ENCODE peak calls at places on chromosome 13, in four cellular contexts. G, L, M and Z are unnamed samples.

GRCh38 chr13:36912983-36913382 is 7.1 kb downstream of the SMAD9 start:
- DNase-seq in G (no peak), L (no peak), M (no peak), Z (no peak)

GRCh38 chr13:46893820-46894533 is 2.9 kb downstream of the HTR2A start:
- DNase-seq in G (peak; percentile 91), L (peak; percentile 73), M (no peak), Z (peak; percentile 71)

GRCh38 chr13:22736084-22736767 is 444.6 kb upstream of the SGCG start:
- DNase-seq in G (peak; percentile 54), L (no peak), M (no peak), Z (no peak)

GRCh38 chr13:101258509-101258908 is 157.8 kb downstream of the NALCN start:
- DNase-seq in G (no peak), L (no peak), M (no peak), Z (no peak)

GRCh38 chr13:31236211-31236786 is 36.5 kb downstream of the B3GLCT start:
- DNase-seq in G (no peak), L (no peak), M (no peak), Z (no peak)

GRCh38 chr13:89514534-89515312 is 1832.8 kb upstream of the MIR17HG start:
- DNase-seq in G (no peak), L (no peak), M (no peak), Z (peak; percentile 37)

GRCh38 chr13:111511219-111511732 is 190.8 kb downstream of the TEX29 start:
- DNase-seq in G (no peak), L (no peak), M (no peak), Z (no peak)

GRCh38 chr13:93304868-93305613 is 78.4 kb downstream of the GPC6 start:
- DNase-seq in G (no peak), L (no peak), M (no peak), Z (no peak)

GRCh38 chr13:21148557-21149258 is 27.6 kb downstream of the SKA3 start:
- DNase-seq in G (no peak), L (no peak), M (no peak), Z (no peak)

GRCh38 chr13:80952158-80952557 is 611.2 kb upstream of the SPRY2 start:
- DNase-seq in G (no peak), L (no peak), M (no peak), Z (no peak)

GRCh38 chr13:40352807-40353562 is 313.5 kb downstream of the FOXO1 start:
- DNase-seq in G (no peak), L (peak; percentile 79), M (no peak), Z (no peak)

GRCh38 chr13:35768126-35768525 is 291.6 kb upstream of the MAB21L1 start:
- DNase-seq in G (no peak), L (no peak), M (no peak), Z (no peak)

GRCh38 chr13:34320084-34320483 is 502.1 kb downstream of the RFC3 start:
- DNase-seq in G (no peak), L (no peak), M (no peak), Z (no peak)

GRCh38 chr13:23695711-23696512 is 125.7 kb downstream of the TNFRSF19 start:
- DNase-seq in G (peak; percentile 94), L (peak; percentile 51), M (no peak), Z (no peak)

GRCh38 chr13:113905942-113906341 is 42.1 kb upstream of the GAS6 start:
- DNase-seq in G (no peak), L (no peak), M (no peak), Z (no peak)
- H3K4me1 ChIP-seq in G (no peaks in the 10 kb centered on the region), L (no peaks in the 10 kb centered on the region), M (no peaks in the 10 kb centered on the region), Z (no peaks in the 10 kb centered on the region)

GRCh38 chr13:114166381-114167131 is 12.5 kb upstream of the CFAP97D2 start:
- DNase-seq in G (no peak), L (peak; percentile 38), M (no peak), Z (no peak)
- H3K4me3 ChIP-seq in G (no peak overlapping the region), L (no peak overlapping the region), M (peak overlapping the region; percentile 33), Z (no peak overlapping the region)

DNA sequence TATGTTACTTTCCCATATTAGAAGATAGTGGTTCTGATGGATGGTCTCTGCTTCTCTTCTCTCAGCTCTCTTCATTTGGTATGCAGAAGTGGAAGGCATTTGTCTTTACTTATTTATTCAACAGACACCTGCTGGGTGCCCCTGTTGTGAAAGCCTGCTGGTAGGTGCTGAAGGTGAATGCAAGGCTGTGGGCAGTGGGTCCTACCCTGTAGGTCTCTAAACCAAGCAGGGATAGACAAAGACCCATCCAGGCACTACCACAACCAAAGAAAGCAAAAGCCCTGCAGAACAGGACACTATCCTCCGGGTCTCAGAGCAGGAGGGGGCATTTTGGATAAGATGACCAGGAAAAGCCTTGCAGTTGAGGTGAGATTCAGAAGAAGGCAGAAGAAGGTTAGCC is 106.1 kb downstream of the STARD13 start:
- DNase-seq in G (no peak), L (no peak), M (no peak), Z (no peak)
- H3K4me1 ChIP-seq in G (no peaks in the 10 kb centered on the region), L (peaks cover 17% of the 10 kb centered on the region), M (no peaks in the 10 kb centered on the region), Z (peaks cover 5% of the 10 kb centered on the region)

GRCh38 chr13:97712770-97713169 is 240.7 kb upstream of the IPO5 start:
- DNase-seq in G (no peak), L (no peak), M (no peak), Z (no peak)
- H3K4me3 ChIP-seq in G (no peak overlapping the region), L (no peak overlapping the region), M (no peak overlapping the region), Z (no peak overlapping the region)

GRCh38 chr13:76293751-76294150 is 592.5 kb downstream of the KCTD12 start:
- DNase-seq in G (no peak), L (no peak), M (no peak), Z (no peak)

GRCh38 chr13:76292031-76292430 is 594.2 kb downstream of the KCTD12 start:
- DNase-seq in G (no peak), L (no peak), M (no peak), Z (no peak)

GRCh38 chr13:76292726-76293125 is 593.5 kb downstream of the KCTD12 start:
- DNase-seq in G (no peak), L (no peak), M (no peak), Z (no peak)

GRCh38 chr13:76296751-76297150 is 589.5 kb downstream of the KCTD12 start:
- DNase-seq in G (no peak), L (no peak), M (no peak), Z (no peak)

DNA sequence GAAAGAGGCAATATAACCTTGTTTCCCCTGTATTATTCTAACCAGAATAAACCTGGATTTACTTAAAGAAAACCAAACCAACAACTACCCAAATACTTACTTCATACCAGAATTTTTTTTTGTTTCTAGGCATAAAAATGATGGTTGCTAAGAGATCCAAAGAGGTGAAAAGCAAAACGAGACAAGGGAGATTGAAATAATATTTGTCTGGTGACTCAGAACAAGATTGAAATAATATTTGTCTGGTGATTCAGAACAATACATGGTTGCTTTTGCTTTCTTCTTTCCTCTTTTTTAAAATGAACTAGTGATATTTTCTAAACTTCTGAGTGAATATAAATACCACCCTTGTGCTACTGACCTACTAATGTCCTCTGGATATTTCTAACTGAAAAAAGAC is 592.9 kb downstream of the KCTD12 start:
- DNase-seq in G (no peak), L (no peak), M (no peak), Z (no peak)
- H3K4me1 ChIP-seq in G (no peaks in the 10 kb centered on the region), L (no peaks in the 10 kb centered on the region), M (no peaks in the 10 kb centered on the region), Z (no peaks in the 10 kb centered on the region)

GRCh38 chr13:27658569-27658968 is 36.9 kb downstream of the POLR1D start:
- DNase-seq in G (no peak), L (no peak), M (no peak), Z (no peak)
- H3K4me3 ChIP-seq in G (no peak overlapping the region), L (no peak overlapping the region), M (no peak overlapping the region), Z (no peak overlapping the region)

DNA sequence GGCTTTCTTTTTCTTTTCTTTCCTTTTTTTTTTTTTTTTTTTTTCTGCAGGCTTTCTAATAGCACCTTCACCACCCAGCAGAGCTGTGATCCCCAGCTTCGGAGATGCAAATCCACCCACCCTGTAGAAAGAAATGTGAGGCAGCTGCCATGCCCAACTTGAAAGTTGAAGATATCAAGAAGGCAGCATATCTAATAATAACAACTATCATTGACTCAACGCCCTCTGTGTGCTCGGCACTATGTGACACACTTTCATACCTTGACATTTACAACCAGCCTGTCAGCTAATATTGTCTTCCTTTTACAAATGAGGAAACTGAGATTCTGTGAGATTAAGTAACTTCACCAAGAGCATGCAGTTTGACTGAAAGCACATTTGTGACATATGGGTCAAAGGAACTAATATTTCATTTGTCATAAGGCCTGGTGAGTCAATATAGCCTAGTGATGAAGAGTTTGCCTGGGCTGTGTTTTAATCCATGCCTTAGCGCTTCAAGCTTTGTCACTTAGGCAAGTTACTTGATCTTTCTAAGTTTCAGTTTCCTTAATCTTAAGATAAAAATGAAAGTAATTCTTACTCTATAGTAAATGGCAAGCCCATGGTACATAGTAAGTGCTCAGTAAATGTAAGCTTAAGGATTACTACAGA is 137.0 kb downstream of the FLT1 start:
- DNase-seq in G (no peak), L (no peak), M (no peak), Z (no peak)
- H3K4me1 ChIP-seq in G (peaks cover 22% of the 10 kb centered on the region), L (no peaks in the 10 kb centered on the region), M (no peaks in the 10 kb centered on the region), Z (no peaks in the 10 kb centered on the region)

DNA sequence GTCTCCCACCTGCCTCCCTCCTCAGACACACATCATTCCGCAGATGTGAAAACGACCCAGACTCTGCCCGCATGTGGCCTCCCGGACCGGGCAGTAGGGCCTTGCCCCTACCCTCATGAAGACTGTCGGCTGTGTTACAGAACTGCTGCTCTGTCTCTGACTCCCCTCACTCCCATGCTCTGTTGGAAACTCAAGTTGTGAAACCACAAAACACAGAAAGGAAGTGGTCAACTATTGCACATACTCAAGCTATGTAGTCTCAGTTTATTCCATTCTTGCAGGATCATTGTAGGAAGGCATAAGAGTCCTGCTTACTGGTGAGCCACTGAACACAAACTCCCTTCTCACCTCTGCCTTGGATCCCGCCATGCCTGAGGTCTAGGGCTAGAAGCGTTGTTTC is 129.6 kb downstream of the DLEU7 start:
- DNase-seq in G (peak; percentile 79), L (no peak), M (no peak), Z (no peak)
- H3K4me3 ChIP-seq in G (no peak overlapping the region), L (no peak overlapping the region), M (no peak overlapping the region), Z (no peak overlapping the region)